ENCODE peak calls at places on chromosomes 6 and 20, in five cellular contexts. J, K, N, Y and X are unnamed samples.
A peak's percentile ranks its signal among the peaks of the same experiment; 100 is the strongest.

GRCh38 chr6:6001443-6001842 is 5.3 kb downstream of the NRN1 start:
- DNase-seq in N (no peak), K (no peak), Y (no peak), J (no peak), X (no peak)

GRCh38 chr6:120675886-120676285 is 658.4 kb downstream of the TBC1D32 start:
- DNase-seq in N (no peak), Y (no peak), K (no peak), J (no peak), X (no peak)

GRCh38 chr6:30490031-30490876 is 945 bp downstream of the HLA-E start:
- DNase-seq in N (peak; percentile 52), J (peak; percentile 93), K (peak; percentile 31), Y (no peak), X (no peak)

GRCh38 chr20:21352703-21353102 is 44.6 kb downstream of the NKX2-4 start:
- DNase-seq in K (no peak), N (peak; percentile 58), J (no peak), Y (no peak), X (no peak)

GRCh38 chr20:2698186-2698817 is 5.7 kb downstream of the EBF4 start:
- DNase-seq in J (no peak), K (no peak), N (no peak), Y (no peak), X (no peak)

GRCh38 chr6:93417421-93417996 is 1.9 kb downstream of the EPHA7 start:
- DNase-seq in N (peak; percentile 70), K (no peak), Y (no peak), J (peak; percentile 40), X (no peak)

GRCh38 chr6:104537872-104538271 is 321.8 kb downstream of the HACE1 start:
- DNase-seq in J (no peak), N (no peak), Y (no peak), K (no peak), X (no peak)

GRCh38 chr6:130679684-130680083 is 147.5 kb upstream of the SMLR1 start:
- DNase-seq in K (no peak), J (no peak), N (no peak), Y (no peak), X (no peak)

GRCh38 chr6:163841733-163842132 is 427.2 kb downstream of the QKI start:
- DNase-seq in Y (no peak), N (no peak), J (no peak), K (no peak), X (no peak)

GRCh38 chr6:113695506-113695905 is 161.6 kb upstream of the MARCKS start:
- DNase-seq in Y (no peak), K (no peak), J (no peak), N (no peak), X (no peak)

GRCh38 chr6:35776364-35777215 is at the start of gene CLPSL2:
- DNase-seq in Y (no peak), N (no peak), J (no peak), K (no peak), X (no peak)

GRCh38 chr20:23419995-23420901 is 1.0 kb downstream of the NAPB start:
- DNase-seq in N (peak; percentile 62), Y (no peak), J (peak; percentile 83), K (no peak), X (no peak)

GRCh38 chr6:44837741-44838140 is 450.2 kb downstream of the CDC5L start:
- DNase-seq in K (no peak), Y (no peak), N (no peak), J (no peak), X (no peak)

GRCh38 chr6:3419624-3420272 is 37.1 kb downstream of the SLC22A23 start:
- DNase-seq in N (peak; percentile 68), J (no peak), Y (no peak), K (no peak), X (no peak)

GRCh38 chr6:165308926-165309731 is at the start of gene C6orf118:
- DNase-seq in N (peak; percentile 83), K (no peak), Y (peak; percentile 78), J (peak; percentile 75), X (no peak)
- H3K4me3 ChIP-seq in N (peak within 1 kb of the TSS; percentile 42), K (no peak within 1 kb of the TSS), Y (peak within 1 kb of the TSS; percentile 47), J (peak within 1 kb of the TSS; percentile 39), X (no peak within 1 kb of the TSS)

DNA sequence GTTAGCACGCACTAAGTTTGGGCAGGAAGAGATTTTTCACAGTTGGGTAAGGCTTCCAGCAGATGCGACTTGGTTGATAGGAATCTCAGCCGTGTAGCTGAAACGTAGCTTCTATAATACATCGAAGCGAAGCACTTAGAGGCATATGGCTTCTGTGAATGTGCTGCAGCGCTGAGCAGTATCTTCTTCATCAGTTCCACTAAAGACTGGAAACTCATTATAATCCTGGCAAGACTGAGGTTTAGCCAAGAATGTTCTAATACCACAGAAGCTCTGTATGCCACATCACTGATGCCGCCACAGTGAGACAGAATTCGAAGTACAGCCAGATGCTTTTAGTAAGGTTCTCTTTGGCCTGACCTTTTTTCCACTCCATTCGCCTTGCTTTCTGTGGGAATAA is 680.2 kb upstream of the AGPAT4 start:
- DNase-seq in K (no peak), N (no peak), Y (no peak), J (no peak), X (no peak)
- H3K4me3 ChIP-seq in K (no peak overlapping the region), N (no peak overlapping the region), Y (no peak overlapping the region), J (no peak overlapping the region), X (no peak overlapping the region)

GRCh38 chr20:24468401-24469115 is 871 bp upstream of the SYNDIG1 start:
- DNase-seq in K (no peak), Y (no peak), N (no peak), J (no peak), X (no peak)
- H3K4me3 ChIP-seq in K (no peak overlapping the region), Y (peak overlapping the region; percentile 80), N (peak overlapping the region; percentile 58), J (no peak overlapping the region), X (no peak overlapping the region)

GRCh38 chr6:62803094-62803493 is 408.2 kb upstream of the FKBP1C start:
- DNase-seq in J (peak; percentile 60), K (no peak), N (no peak), Y (no peak), X (no peak)

GRCh38 chr6:62797190-62797589 is 414.1 kb upstream of the FKBP1C start:
- DNase-seq in Y (no peak), K (no peak), N (no peak), J (no peak), X (no peak)
- H3K4me3 ChIP-seq in Y (no peak overlapping the region), K (no peak overlapping the region), N (no peak overlapping the region), J (no peak overlapping the region), X (no peak overlapping the region)

DNA sequence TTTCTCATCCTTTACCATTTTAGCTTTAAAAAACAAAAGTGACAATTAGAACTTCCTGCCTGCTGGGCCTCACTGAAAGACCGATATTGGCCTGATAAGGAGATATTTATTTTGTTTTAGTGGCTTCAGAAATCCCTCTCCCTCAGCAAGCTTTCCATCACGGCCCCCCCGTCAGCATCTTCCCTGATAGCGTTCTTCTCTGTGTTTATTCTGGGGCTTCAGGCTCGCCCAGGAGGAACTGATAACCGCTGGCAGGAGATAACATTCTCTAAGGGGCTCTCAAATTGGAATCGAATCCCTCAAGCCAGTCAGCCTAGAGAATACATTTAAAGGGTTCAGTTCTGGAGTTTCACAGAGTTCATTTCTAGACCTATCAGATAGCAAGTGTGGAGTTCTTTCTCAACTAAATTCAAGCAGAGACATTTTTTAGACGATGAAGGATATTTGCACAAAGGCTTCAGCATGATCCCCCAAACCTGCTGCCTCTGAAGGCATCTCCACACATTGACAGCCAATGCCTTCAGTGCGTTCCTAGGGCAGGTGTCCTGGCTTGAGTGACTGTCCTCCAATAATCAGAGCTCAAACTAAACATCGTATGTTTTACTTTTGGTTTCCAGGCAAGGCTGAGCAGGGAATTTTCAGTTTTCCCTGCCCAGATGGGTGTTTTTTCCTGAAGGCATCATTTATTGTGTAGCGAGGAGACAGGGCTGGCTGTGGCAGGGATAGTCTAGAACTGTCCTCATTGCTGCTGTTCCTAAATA is 17.0 kb downstream of the PRDM1 start:
- DNase-seq in K (no peak), J (no peak), Y (no peak), N (no peak), X (no peak)
- H3K4me3 ChIP-seq in K (peak overlapping the region; percentile 6), J (no peak overlapping the region), Y (no peak overlapping the region), N (no peak overlapping the region), X (peak overlapping the region; percentile 11)

GRCh38 chr20:45039470-45039811 is 61.5 kb downstream of the KCNS1 start:
- DNase-seq in Y (no peak), J (no peak), K (no peak), N (no peak), X (no peak)
- H3K4me3 ChIP-seq in Y (no peak overlapping the region), J (no peak overlapping the region), K (no peak overlapping the region), N (no peak overlapping the region), X (no peak overlapping the region)

GRCh38 chr20:49140411-49140810 is 47.7 kb downstream of the STAU1 start:
- DNase-seq in J (no peak), K (no peak), Y (no peak), N (no peak), X (no peak)
- H3K4me3 ChIP-seq in J (no peak overlapping the region), K (no peak overlapping the region), Y (no peak overlapping the region), N (no peak overlapping the region), X (no peak overlapping the region)

DNA sequence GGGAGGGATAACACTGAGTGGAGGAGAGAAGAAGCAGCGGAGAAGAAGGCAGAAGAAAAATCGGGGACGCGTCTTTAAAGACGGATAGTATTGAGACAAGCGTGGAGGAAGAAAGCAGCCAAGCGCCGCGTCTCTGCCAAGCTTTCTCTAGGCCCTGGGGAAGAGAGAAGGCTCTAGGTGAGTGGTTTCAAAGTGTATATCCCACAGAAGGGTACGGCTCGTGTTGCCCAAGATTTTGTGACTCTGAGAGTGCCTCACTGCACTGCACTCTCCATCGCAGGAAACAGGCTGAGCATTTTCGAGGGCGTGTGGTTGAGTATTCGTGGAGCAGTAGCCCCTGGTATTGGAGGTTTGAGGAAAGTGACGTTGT is 185.4 kb downstream of the TRIM27 start:
- DNase-seq in N (no peak), Y (no peak), K (no peak), J (no peak), X (no peak)
- H3K4me3 ChIP-seq in N (no peak overlapping the region), Y (peak overlapping the region; percentile 31), K (no peak overlapping the region), J (no peak overlapping the region), X (no peak overlapping the region)

GRCh38 chr6:160378218-160378617 is 30.0 kb downstream of the SLC22A3 start:
- DNase-seq in J (no peak), Y (no peak), N (no peak), K (no peak), X (no peak)
- H3K4me3 ChIP-seq in J (no peak overlapping the region), Y (no peak overlapping the region), N (no peak overlapping the region), K (no peak overlapping the region), X (no peak overlapping the region)

GRCh38 chr6:26089272-26089671 is 2.0 kb downstream of the HFE start:
- DNase-seq in Y (no peak), N (no peak), J (no peak), K (no peak), X (no peak)

GRCh38 chr6:26086214-26086613 is 1.0 kb upstream of the HFE start:
- DNase-seq in K (no peak), J (no peak), Y (no peak), N (no peak), X (no peak)

GRCh38 chr6:26092443-26092842 is 5.2 kb downstream of the HFE start:
- DNase-seq in K (no peak), Y (no peak), N (no peak), J (no peak), X (no peak)

GRCh38 chr6:26088344-26088743 is 1.1 kb downstream of the HFE start:
- DNase-seq in N (peak; percentile 33), J (no peak), Y (no peak), K (no peak), X (no peak)

GRCh38 chr6:26087284-26088115 is at the start of gene HFE:
- DNase-seq in J (peak; percentile 87), N (peak; percentile 64), K (no peak), Y (peak; percentile 2), X (no peak)
- H3K4me3 ChIP-seq in J (peak within 1 kb of the TSS; percentile 85), N (peak within 1 kb of the TSS; percentile 66), K (peak within 1 kb of the TSS; percentile 78), Y (peak within 1 kb of the TSS; percentile 50), X (peak within 1 kb of the TSS; percentile 57)